ENCODE peak calls at places on chromosome 1, in six cellular contexts. One of them, this sample, is unnamed.

GRCh38 chr1:221715321-221716169 is 26.3 kb downstream of the DUSP10 start:
- DNase-seq in SW 1271: no peak
- DNase-seq in GM23338: peak
- DNase-seq in heart left ventricle: no peak
- DNase-seq in progenitor cell of endocrine pancreas: no peak
- DNase-seq in NCI-H1417: peak
- DNase-seq in this sample: peak

GRCh38 chr1:155184835-155185782 is 11.5 kb downstream of the TRIM46 start:
- DNase-seq in SW 1271: no peak
- DNase-seq in GM23338: peak
- DNase-seq in heart left ventricle: no peak
- DNase-seq in progenitor cell of endocrine pancreas: no peak
- DNase-seq in NCI-H1417: no peak
- DNase-seq in this sample: peak

GRCh38 chr1:52641307-52641706 is 8.3 kb downstream of the SHISAL2A start:
- DNase-seq in SW 1271: no peak
- DNase-seq in GM23338: no peak
- DNase-seq in heart left ventricle: no peak
- DNase-seq in progenitor cell of endocrine pancreas: no peak
- DNase-seq in NCI-H1417: no peak
- DNase-seq in this sample: no peak

GRCh38 chr1:24765308-24765988 is 20.2 kb downstream of the CLIC4 start:
- DNase-seq in SW 1271: no peak
- DNase-seq in GM23338: no peak
- DNase-seq in heart left ventricle: no peak
- DNase-seq in progenitor cell of endocrine pancreas: no peak
- DNase-seq in NCI-H1417: no peak
- DNase-seq in this sample: no peak

GRCh38 chr1:203278087-203278884 is 27.0 kb upstream of the BTG2 start:
- DNase-seq in SW 1271: no peak
- DNase-seq in GM23338: peak
- DNase-seq in heart left ventricle: peak
- DNase-seq in progenitor cell of endocrine pancreas: no peak
- DNase-seq in NCI-H1417: peak
- DNase-seq in this sample: peak

GRCh38 chr1:208834346-208835081 is 590.3 kb upstream of the PLXNA2 start:
- DNase-seq in SW 1271: no peak
- DNase-seq in GM23338: peak
- DNase-seq in heart left ventricle: no peak
- DNase-seq in progenitor cell of endocrine pancreas: no peak
- DNase-seq in NCI-H1417: peak
- DNase-seq in this sample: peak

GRCh38 chr1:209870151-209870831 is 42.5 kb downstream of the UTP25 start:
- DNase-seq in SW 1271: no peak
- DNase-seq in GM23338: no peak
- DNase-seq in heart left ventricle: no peak
- DNase-seq in progenitor cell of endocrine pancreas: no peak
- DNase-seq in NCI-H1417: no peak
- DNase-seq in this sample: no peak

GRCh38 chr1:220528679-220529529 is 968 bp downstream of the MARK1 start:
- DNase-seq in SW 1271: no peak
- DNase-seq in GM23338: peak
- DNase-seq in heart left ventricle: peak
- DNase-seq in progenitor cell of endocrine pancreas: peak
- DNase-seq in NCI-H1417: peak
- DNase-seq in this sample: peak

GRCh38 chr1:43305461-43305860 is 4.7 kb downstream of the TIE1 start:
- DNase-seq in SW 1271: no peak
- DNase-seq in GM23338: no peak
- DNase-seq in heart left ventricle: no peak
- DNase-seq in progenitor cell of endocrine pancreas: no peak
- DNase-seq in NCI-H1417: no peak
- DNase-seq in this sample: no peak

GRCh38 chr1:156748670-156749428 is 2.6 kb downstream of the HDGF start:
- DNase-seq in SW 1271: no peak
- DNase-seq in GM23338: no peak
- DNase-seq in heart left ventricle: peak
- DNase-seq in progenitor cell of endocrine pancreas: no peak
- DNase-seq in NCI-H1417: no peak
- DNase-seq in this sample: no peak

GRCh38 chr1:43671626-43672330 is 21.8 kb downstream of the KDM4A start:
- DNase-seq in SW 1271: no peak
- DNase-seq in GM23338: no peak
- DNase-seq in heart left ventricle: no peak
- DNase-seq in progenitor cell of endocrine pancreas: no peak
- DNase-seq in NCI-H1417: no peak
- DNase-seq in this sample: no peak

GRCh38 chr1:182259229-182259872 is 132.2 kb downstream of the GLUL start:
- DNase-seq in SW 1271: no peak
- DNase-seq in GM23338: no peak
- DNase-seq in heart left ventricle: peak
- DNase-seq in progenitor cell of endocrine pancreas: no peak
- DNase-seq in NCI-H1417: no peak
- DNase-seq in this sample: peak

GRCh38 chr1:28062806-28063205 is 25.6 kb downstream of the EYA3 start:
- DNase-seq in SW 1271: no peak
- DNase-seq in GM23338: no peak
- DNase-seq in heart left ventricle: no peak
- DNase-seq in progenitor cell of endocrine pancreas: no peak
- DNase-seq in NCI-H1417: no peak
- DNase-seq in this sample: peak

This sample was measured in left kidney.